ENCODE peak calls at places on chromosomes 1 and 21, in ten cellular contexts. One of them, this sample, is unnamed.

GRCh38 chr21:43959231-43960041 is 52.7 kb upstream of the TRAPPC10 start:
- DNase-seq in stromal cell of bone marrow: no peak
- DNase-seq in ACHN: no peak
- DNase-seq in esophagus squamous epithelium: no peak
- DNase-seq in hypothalamus: no peak
- DNase-seq in AG04450: no peak
- DNase-seq in endothelial cell: no peak
- DNase-seq in DMS79 treated with DMSO at 0.1 percent for 48 hours: no peak
- DNase-seq in foreskin fibroblast: no peak
- DNase-seq in adrenal gland: no peak
- DNase-seq in this sample: no peak

GRCh38 chr1:28176492-28177470 is at the start of gene PTAFR:
- DNase-seq in stromal cell of bone marrow: no peak
- DNase-seq in ACHN: no peak
- DNase-seq in esophagus squamous epithelium: no peak
- DNase-seq in hypothalamus: no peak
- DNase-seq in AG04450: no peak
- DNase-seq in endothelial cell: no peak
- DNase-seq in DMS79 treated with DMSO at 0.1 percent for 48 hours: no peak
- DNase-seq in foreskin fibroblast: no peak
- DNase-seq in adrenal gland: no peak
- DNase-seq in this sample: no peak

GRCh38 chr1:186474208-186474607 is 13.3 kb upstream of the PDC start:
- DNase-seq in stromal cell of bone marrow: no peak
- DNase-seq in ACHN: no peak
- DNase-seq in esophagus squamous epithelium: no peak
- DNase-seq in hypothalamus: no peak
- DNase-seq in AG04450: no peak
- DNase-seq in endothelial cell: no peak
- DNase-seq in DMS79 treated with DMSO at 0.1 percent for 48 hours: no peak
- DNase-seq in foreskin fibroblast: peak
- DNase-seq in adrenal gland: no peak
- DNase-seq in this sample: no peak

GRCh38 chr1:181559142-181559541 is 75.8 kb downstream of the CACNA1E start:
- DNase-seq in stromal cell of bone marrow: no peak
- DNase-seq in ACHN: no peak
- DNase-seq in esophagus squamous epithelium: no peak
- DNase-seq in hypothalamus: no peak
- DNase-seq in AG04450: no peak
- DNase-seq in endothelial cell: no peak
- DNase-seq in DMS79 treated with DMSO at 0.1 percent for 48 hours: no peak
- DNase-seq in foreskin fibroblast: no peak
- DNase-seq in adrenal gland: no peak
- DNase-seq in this sample: no peak

GRCh38 chr1:230031131-230031530 is 35.9 kb upstream of the GALNT2 start:
- DNase-seq in stromal cell of bone marrow: no peak
- DNase-seq in ACHN: no peak
- DNase-seq in esophagus squamous epithelium: no peak
- DNase-seq in hypothalamus: no peak
- DNase-seq in AG04450: no peak
- DNase-seq in endothelial cell: no peak
- DNase-seq in DMS79 treated with DMSO at 0.1 percent for 48 hours: no peak
- DNase-seq in foreskin fibroblast: peak
- DNase-seq in adrenal gland: no peak
- DNase-seq in this sample: no peak

GRCh38 chr1:6603424-6603850 is 768 bp upstream of the KLHL21 start:
- DNase-seq in stromal cell of bone marrow: peak
- DNase-seq in ACHN: peak
- DNase-seq in esophagus squamous epithelium: no peak
- DNase-seq in hypothalamus: peak
- DNase-seq in AG04450: no peak
- DNase-seq in endothelial cell: peak
- DNase-seq in DMS79 treated with DMSO at 0.1 percent for 48 hours: no peak
- DNase-seq in foreskin fibroblast: peak
- DNase-seq in adrenal gland: peak
- DNase-seq in this sample: peak

GRCh38 chr1:58047265-58047858 is 499.2 kb downstream of the OMA1 start:
- DNase-seq in stromal cell of bone marrow: no peak
- DNase-seq in ACHN: peak
- DNase-seq in esophagus squamous epithelium: no peak
- DNase-seq in hypothalamus: no peak
- DNase-seq in AG04450: no peak
- DNase-seq in endothelial cell: peak
- DNase-seq in DMS79 treated with DMSO at 0.1 percent for 48 hours: no peak
- DNase-seq in foreskin fibroblast: no peak
- DNase-seq in adrenal gland: peak
- DNase-seq in this sample: no peak

GRCh38 chr21:32921632-32922230 is 104.0 kb upstream of the OLIG2 start:
- DNase-seq in stromal cell of bone marrow: no peak
- DNase-seq in ACHN: peak
- DNase-seq in esophagus squamous epithelium: no peak
- DNase-seq in hypothalamus: no peak
- DNase-seq in AG04450: no peak
- DNase-seq in endothelial cell: peak
- DNase-seq in DMS79 treated with DMSO at 0.1 percent for 48 hours: no peak
- DNase-seq in foreskin fibroblast: peak
- DNase-seq in adrenal gland: no peak
- DNase-seq in this sample: peak

GRCh38 chr1:111754964-111755320 is 759 bp upstream of the DDX20 start:
- DNase-seq in stromal cell of bone marrow: no peak
- DNase-seq in ACHN: peak
- DNase-seq in esophagus squamous epithelium: peak
- DNase-seq in hypothalamus: no peak
- DNase-seq in AG04450: no peak
- DNase-seq in endothelial cell: peak
- DNase-seq in DMS79 treated with DMSO at 0.1 percent for 48 hours: peak
- DNase-seq in foreskin fibroblast: peak
- DNase-seq in adrenal gland: no peak
- DNase-seq in this sample: no peak

GRCh38 chr1:60813051-60813450 is 269.3 kb upstream of the NFIA start:
- DNase-seq in stromal cell of bone marrow: no peak
- DNase-seq in ACHN: no peak
- DNase-seq in esophagus squamous epithelium: no peak
- DNase-seq in hypothalamus: no peak
- DNase-seq in AG04450: no peak
- DNase-seq in endothelial cell: no peak
- DNase-seq in DMS79 treated with DMSO at 0.1 percent for 48 hours: no peak
- DNase-seq in foreskin fibroblast: no peak
- DNase-seq in adrenal gland: no peak
- DNase-seq in this sample: no peak

GRCh38 chr1:246262281-246262680 is 244.8 kb downstream of the SMYD3 start:
- DNase-seq in stromal cell of bone marrow: no peak
- DNase-seq in ACHN: no peak
- DNase-seq in esophagus squamous epithelium: no peak
- DNase-seq in hypothalamus: no peak
- DNase-seq in AG04450: no peak
- DNase-seq in endothelial cell: no peak
- DNase-seq in DMS79 treated with DMSO at 0.1 percent for 48 hours: no peak
- DNase-seq in foreskin fibroblast: no peak
- DNase-seq in adrenal gland: no peak
- DNase-seq in this sample: no peak

GRCh38 chr1:89331890-89332289 is 32.0 kb upstream of the GBP6 start:
- DNase-seq in stromal cell of bone marrow: no peak
- DNase-seq in ACHN: no peak
- DNase-seq in esophagus squamous epithelium: no peak
- DNase-seq in hypothalamus: no peak
- DNase-seq in AG04450: no peak
- DNase-seq in endothelial cell: no peak
- DNase-seq in DMS79 treated with DMSO at 0.1 percent for 48 hours: no peak
- DNase-seq in foreskin fibroblast: no peak
- DNase-seq in adrenal gland: no peak
- DNase-seq in this sample: no peak

GRCh38 chr1:168428063-168428731 is 115.6 kb downstream of the XCL2 start:
- DNase-seq in stromal cell of bone marrow: peak
- DNase-seq in ACHN: no peak
- DNase-seq in esophagus squamous epithelium: no peak
- DNase-seq in hypothalamus: no peak
- DNase-seq in AG04450: no peak
- DNase-seq in endothelial cell: no peak
- DNase-seq in DMS79 treated with DMSO at 0.1 percent for 48 hours: no peak
- DNase-seq in foreskin fibroblast: peak
- DNase-seq in adrenal gland: no peak
- DNase-seq in this sample: no peak

GRCh38 chr1:234748713-234749112 is 138.7 kb upstream of the IRF2BP2 start:
- DNase-seq in stromal cell of bone marrow: no peak
- DNase-seq in ACHN: no peak
- DNase-seq in esophagus squamous epithelium: no peak
- DNase-seq in hypothalamus: no peak
- DNase-seq in AG04450: no peak
- DNase-seq in endothelial cell: no peak
- DNase-seq in DMS79 treated with DMSO at 0.1 percent for 48 hours: no peak
- DNase-seq in foreskin fibroblast: no peak
- DNase-seq in adrenal gland: no peak
- DNase-seq in this sample: no peak

GRCh38 chr1:26827205-26827604 is 717 bp downstream of the ZDHHC18 start:
- DNase-seq in stromal cell of bone marrow: no peak
- DNase-seq in ACHN: no peak
- DNase-seq in esophagus squamous epithelium: no peak
- DNase-seq in hypothalamus: no peak
- DNase-seq in AG04450: no peak
- DNase-seq in endothelial cell: no peak
- DNase-seq in DMS79 treated with DMSO at 0.1 percent for 48 hours: no peak
- DNase-seq in foreskin fibroblast: no peak
- DNase-seq in adrenal gland: no peak
- DNase-seq in this sample: no peak

GRCh38 chr1:113153116-113153803 is 80.3 kb downstream of the LRIG2 start:
- DNase-seq in stromal cell of bone marrow: peak
- DNase-seq in ACHN: no peak
- DNase-seq in esophagus squamous epithelium: no peak
- DNase-seq in hypothalamus: no peak
- DNase-seq in AG04450: no peak
- DNase-seq in endothelial cell: no peak
- DNase-seq in DMS79 treated with DMSO at 0.1 percent for 48 hours: no peak
- DNase-seq in foreskin fibroblast: no peak
- DNase-seq in adrenal gland: no peak
- DNase-seq in this sample: no peak

GRCh38 chr1:86636898-86637297 is 67.5 kb upstream of the SH3GLB1 start:
- DNase-seq in stromal cell of bone marrow: no peak
- DNase-seq in ACHN: no peak
- DNase-seq in esophagus squamous epithelium: no peak
- DNase-seq in hypothalamus: no peak
- DNase-seq in AG04450: no peak
- DNase-seq in endothelial cell: no peak
- DNase-seq in DMS79 treated with DMSO at 0.1 percent for 48 hours: no peak
- DNase-seq in foreskin fibroblast: no peak
- DNase-seq in adrenal gland: no peak
- DNase-seq in this sample: no peak

GRCh38 chr1:175824079-175824478 is 80.7 kb upstream of the TNR start:
- DNase-seq in stromal cell of bone marrow: no peak
- DNase-seq in ACHN: peak
- DNase-seq in esophagus squamous epithelium: no peak
- DNase-seq in hypothalamus: no peak
- DNase-seq in AG04450: no peak
- DNase-seq in endothelial cell: peak
- DNase-seq in DMS79 treated with DMSO at 0.1 percent for 48 hours: no peak
- DNase-seq in foreskin fibroblast: no peak
- DNase-seq in adrenal gland: no peak
- DNase-seq in this sample: no peak

GRCh38 chr1:27884182-27884954 is 12.0 kb downstream of the THEMIS2 start:
- DNase-seq in stromal cell of bone marrow: no peak
- DNase-seq in ACHN: no peak
- DNase-seq in esophagus squamous epithelium: no peak
- DNase-seq in hypothalamus: no peak
- DNase-seq in AG04450: no peak
- DNase-seq in endothelial cell: no peak
- DNase-seq in DMS79 treated with DMSO at 0.1 percent for 48 hours: no peak
- DNase-seq in foreskin fibroblast: no peak
- DNase-seq in adrenal gland: no peak
- DNase-seq in this sample: no peak

GRCh38 chr1:85282424-85282823 is 6.0 kb upstream of the BCL10 start:
- DNase-seq in stromal cell of bone marrow: no peak
- DNase-seq in ACHN: peak
- DNase-seq in esophagus squamous epithelium: no peak
- DNase-seq in hypothalamus: no peak
- DNase-seq in AG04450: no peak
- DNase-seq in endothelial cell: no peak
- DNase-seq in DMS79 treated with DMSO at 0.1 percent for 48 hours: no peak
- DNase-seq in foreskin fibroblast: no peak
- DNase-seq in adrenal gland: no peak
- DNase-seq in this sample: no peak

GRCh38 chr1:230509281-230509977 is 83.3 kb upstream of the PGBD5 start:
- DNase-seq in stromal cell of bone marrow: peak
- DNase-seq in ACHN: peak
- DNase-seq in esophagus squamous epithelium: no peak
- DNase-seq in hypothalamus: no peak
- DNase-seq in AG04450: peak
- DNase-seq in endothelial cell: no peak
- DNase-seq in DMS79 treated with DMSO at 0.1 percent for 48 hours: no peak
- DNase-seq in foreskin fibroblast: peak
- DNase-seq in adrenal gland: no peak
- DNase-seq in this sample: no peak

GRCh38 chr1:233114159-233114558 is 163.7 kb downstream of the NTPCR start:
- DNase-seq in stromal cell of bone marrow: peak
- DNase-seq in ACHN: peak
- DNase-seq in esophagus squamous epithelium: no peak
- DNase-seq in hypothalamus: no peak
- DNase-seq in AG04450: no peak
- DNase-seq in endothelial cell: no peak
- DNase-seq in DMS79 treated with DMSO at 0.1 percent for 48 hours: no peak
- DNase-seq in foreskin fibroblast: peak
- DNase-seq in adrenal gland: no peak
- DNase-seq in this sample: no peak

GRCh38 chr21:16570856-16571255 is 841.1 kb downstream of the USP25 start:
- DNase-seq in stromal cell of bone marrow: no peak
- DNase-seq in ACHN: no peak
- DNase-seq in esophagus squamous epithelium: no peak
- DNase-seq in hypothalamus: no peak
- DNase-seq in AG04450: no peak
- DNase-seq in endothelial cell: no peak
- DNase-seq in DMS79 treated with DMSO at 0.1 percent for 48 hours: no peak
- DNase-seq in foreskin fibroblast: no peak
- DNase-seq in adrenal gland: no peak
- DNase-seq in this sample: no peak

GRCh38 chr1:30569384-30569783 is 154.0 kb downstream of the MATN1 start:
- DNase-seq in stromal cell of bone marrow: peak
- DNase-seq in ACHN: no peak
- DNase-seq in esophagus squamous epithelium: no peak
- DNase-seq in hypothalamus: no peak
- DNase-seq in AG04450: no peak
- DNase-seq in endothelial cell: no peak
- DNase-seq in DMS79 treated with DMSO at 0.1 percent for 48 hours: no peak
- DNase-seq in foreskin fibroblast: no peak
- DNase-seq in adrenal gland: no peak
- DNase-seq in this sample: no peak

GRCh38 chr1:30629501-30629900 is 93.9 kb downstream of the MATN1 start:
- DNase-seq in stromal cell of bone marrow: no peak
- DNase-seq in ACHN: no peak
- DNase-seq in esophagus squamous epithelium: no peak
- DNase-seq in hypothalamus: no peak
- DNase-seq in AG04450: no peak
- DNase-seq in endothelial cell: no peak
- DNase-seq in DMS79 treated with DMSO at 0.1 percent for 48 hours: no peak
- DNase-seq in foreskin fibroblast: no peak
- DNase-seq in adrenal gland: no peak
- DNase-seq in this sample: no peak

GRCh38 chr1:8706995-8707396 is 110.4 kb downstream of the RERE start:
- DNase-seq in stromal cell of bone marrow: no peak
- DNase-seq in ACHN: no peak
- DNase-seq in esophagus squamous epithelium: no peak
- DNase-seq in hypothalamus: no peak
- DNase-seq in AG04450: no peak
- DNase-seq in endothelial cell: no peak
- DNase-seq in DMS79 treated with DMSO at 0.1 percent for 48 hours: peak
- DNase-seq in foreskin fibroblast: no peak
- DNase-seq in adrenal gland: no peak
- DNase-seq in this sample: no peak

GRCh38 chr1:6004412-6005123 is 12.3 kb upstream of the NPHP4 start:
- DNase-seq in stromal cell of bone marrow: no peak
- DNase-seq in ACHN: no peak
- DNase-seq in esophagus squamous epithelium: no peak
- DNase-seq in hypothalamus: no peak
- DNase-seq in AG04450: no peak
- DNase-seq in endothelial cell: no peak
- DNase-seq in DMS79 treated with DMSO at 0.1 percent for 48 hours: no peak
- DNase-seq in foreskin fibroblast: no peak
- DNase-seq in adrenal gland: no peak
- DNase-seq in this sample: no peak

GRCh38 chr1:183282101-183282855 is 96.2 kb downstream of the LAMC2 start:
- DNase-seq in stromal cell of bone marrow: no peak
- DNase-seq in ACHN: no peak
- DNase-seq in esophagus squamous epithelium: no peak
- DNase-seq in hypothalamus: no peak
- DNase-seq in AG04450: no peak
- DNase-seq in endothelial cell: no peak
- DNase-seq in DMS79 treated with DMSO at 0.1 percent for 48 hours: no peak
- DNase-seq in foreskin fibroblast: no peak
- DNase-seq in adrenal gland: no peak
- DNase-seq in this sample: no peak